ENCODE peak calls at places on chromosomes 13 and 19, in eight cellular contexts. I, K, D, P, H, L, Y and E are unnamed samples.

GRCh38 chr19:34128558-34129250 is 43.6 kb upstream of the LSM14A start:
- DNase-seq in I (no peak), K (no peak), D (no peak), P (no peak), H (no peak), L (no peak), Y (no peak), E (no peak)

GRCh38 chr19:46603752-46604241 is 2.7 kb downstream of the CALM3 start:
- DNase-seq in I (no peak), K (no peak), D (no peak), P (no peak), H (no peak), L (peak), Y (no peak), E (no peak)

GRCh38 chr13:109684836-109685602 is 101.4 kb downstream of the IRS2 start:
- DNase-seq in I (no peak), K (no peak), D (no peak), P (no peak), H (no peak), L (no peak), Y (no peak), E (no peak)

GRCh38 chr13:24985102-24985501 is 110.8 kb upstream of the PABPC3 start:
- DNase-seq in I (no peak), K (no peak), D (no peak), P (no peak), H (no peak), L (no peak), Y (no peak), E (no peak)

GRCh38 chr19:10554760-10555612 is 10.8 kb downstream of the KRI1 start:
- DNase-seq in I (no peak), K (peak), D (no peak), P (no peak), H (no peak), L (no peak), Y (no peak), E (no peak)

GRCh38 chr19:343941-344624 is 513 bp downstream of the MIER2 start:
- DNase-seq in I (peak), K (peak), D (no peak), P (no peak), H (no peak), L (peak), Y (no peak), E (no peak)

GRCh38 chr19:15397782-15398181 is 18.2 kb upstream of the AKAP8 start:
- DNase-seq in I (no peak), K (no peak), D (no peak), P (no peak), H (no peak), L (peak), Y (no peak), E (no peak)

GRCh38 chr19:51560339-51560738 is 10.7 kb upstream of the ZNF175 start:
- DNase-seq in I (no peak), K (no peak), D (no peak), P (peak), H (no peak), L (no peak), Y (no peak), E (no peak)